ENCODE peak calls at places on chromosomes 13 and 19, in six cellular contexts. One of them, this sample, is unnamed.

GRCh38 chr13:35923347-35923746 is 207.8 kb downstream of the DCLK1 start:
- DNase-seq in stimulated activated CD8-positive, alpha-beta memory T cell treated with anti-CD3 and anti-CD28 coated beads, Interleukin-12 subunit alpha, Interleukin-12 subunit beta, amount 100 ng/mL, for 4 hours: no peak
- DNase-seq in pons: no peak
- DNase-seq in stimulated activated CD4-positive, alpha-beta T cell treated with anti-CD3 and anti-CD28 coated beads, Interleukin-4, amount 100 ng/mL, for 48 hours: no peak
- DNase-seq in prostate gland: no peak
- DNase-seq in neural crest cell: no peak
- DNase-seq in this sample: no peak

GRCh38 chr13:84137292-84137691 is 255.0 kb upstream of the SLITRK1 start:
- DNase-seq in stimulated activated CD8-positive, alpha-beta memory T cell treated with anti-CD3 and anti-CD28 coated beads, Interleukin-12 subunit alpha, Interleukin-12 subunit beta, amount 100 ng/mL, for 4 hours: no peak
- DNase-seq in pons: no peak
- DNase-seq in stimulated activated CD4-positive, alpha-beta T cell treated with anti-CD3 and anti-CD28 coated beads, Interleukin-4, amount 100 ng/mL, for 48 hours: peak; percentile 18
- DNase-seq in prostate gland: no peak
- DNase-seq in neural crest cell: no peak
- DNase-seq in this sample: peak; percentile 22

GRCh38 chr19:33473644-33474305 is 47.8 kb downstream of the PEPD start:
- DNase-seq in stimulated activated CD8-positive, alpha-beta memory T cell treated with anti-CD3 and anti-CD28 coated beads, Interleukin-12 subunit alpha, Interleukin-12 subunit beta, amount 100 ng/mL, for 4 hours: no peak
- DNase-seq in pons: no peak
- DNase-seq in stimulated activated CD4-positive, alpha-beta T cell treated with anti-CD3 and anti-CD28 coated beads, Interleukin-4, amount 100 ng/mL, for 48 hours: no peak
- DNase-seq in prostate gland: no peak
- DNase-seq in neural crest cell: no peak
- DNase-seq in this sample: no peak

GRCh38 chr19:29509456-29509855 is 16.3 kb upstream of the VSTM2B start:
- DNase-seq in stimulated activated CD8-positive, alpha-beta memory T cell treated with anti-CD3 and anti-CD28 coated beads, Interleukin-12 subunit alpha, Interleukin-12 subunit beta, amount 100 ng/mL, for 4 hours: no peak
- DNase-seq in pons: no peak
- DNase-seq in stimulated activated CD4-positive, alpha-beta T cell treated with anti-CD3 and anti-CD28 coated beads, Interleukin-4, amount 100 ng/mL, for 48 hours: no peak
- DNase-seq in prostate gland: no peak
- DNase-seq in neural crest cell: no peak
- DNase-seq in this sample: no peak

GRCh38 chr13:47326061-47326460 is 429.2 kb upstream of the HTR2A start:
- DNase-seq in stimulated activated CD8-positive, alpha-beta memory T cell treated with anti-CD3 and anti-CD28 coated beads, Interleukin-12 subunit alpha, Interleukin-12 subunit beta, amount 100 ng/mL, for 4 hours: no peak
- DNase-seq in pons: no peak
- DNase-seq in stimulated activated CD4-positive, alpha-beta T cell treated with anti-CD3 and anti-CD28 coated beads, Interleukin-4, amount 100 ng/mL, for 48 hours: no peak
- DNase-seq in prostate gland: no peak
- DNase-seq in neural crest cell: no peak
- DNase-seq in this sample: no peak

GRCh38 chr13:46679369-46680180 is 117.4 kb downstream of the ESD start:
- DNase-seq in stimulated activated CD8-positive, alpha-beta memory T cell treated with anti-CD3 and anti-CD28 coated beads, Interleukin-12 subunit alpha, Interleukin-12 subunit beta, amount 100 ng/mL, for 4 hours: no peak
- DNase-seq in pons: peak; percentile 42
- DNase-seq in stimulated activated CD4-positive, alpha-beta T cell treated with anti-CD3 and anti-CD28 coated beads, Interleukin-4, amount 100 ng/mL, for 48 hours: no peak
- DNase-seq in prostate gland: no peak
- DNase-seq in neural crest cell: no peak
- DNase-seq in this sample: no peak

GRCh38 chr13:46295531-46296464 is 84.1 kb downstream of the LRRC63 start:
- DNase-seq in stimulated activated CD8-positive, alpha-beta memory T cell treated with anti-CD3 and anti-CD28 coated beads, Interleukin-12 subunit alpha, Interleukin-12 subunit beta, amount 100 ng/mL, for 4 hours: peak; percentile 28
- DNase-seq in pons: peak; percentile 77
- DNase-seq in stimulated activated CD4-positive, alpha-beta T cell treated with anti-CD3 and anti-CD28 coated beads, Interleukin-4, amount 100 ng/mL, for 48 hours: peak; percentile 26
- DNase-seq in prostate gland: no peak
- DNase-seq in neural crest cell: no peak
- DNase-seq in this sample: no peak

GRCh38 chr13:95641961-95642621 is 2.4 kb downstream of the DZIP1 start:
- DNase-seq in stimulated activated CD8-positive, alpha-beta memory T cell treated with anti-CD3 and anti-CD28 coated beads, Interleukin-12 subunit alpha, Interleukin-12 subunit beta, amount 100 ng/mL, for 4 hours: no peak
- DNase-seq in pons: no peak
- DNase-seq in stimulated activated CD4-positive, alpha-beta T cell treated with anti-CD3 and anti-CD28 coated beads, Interleukin-4, amount 100 ng/mL, for 48 hours: no peak
- DNase-seq in prostate gland: no peak
- DNase-seq in neural crest cell: no peak
- DNase-seq in this sample: no peak

GRCh38 chr13:99414048-99414995 is 87.0 kb upstream of the TM9SF2 start:
- DNase-seq in stimulated activated CD8-positive, alpha-beta memory T cell treated with anti-CD3 and anti-CD28 coated beads, Interleukin-12 subunit alpha, Interleukin-12 subunit beta, amount 100 ng/mL, for 4 hours: no peak
- DNase-seq in pons: no peak
- DNase-seq in stimulated activated CD4-positive, alpha-beta T cell treated with anti-CD3 and anti-CD28 coated beads, Interleukin-4, amount 100 ng/mL, for 48 hours: no peak
- DNase-seq in prostate gland: no peak
- DNase-seq in neural crest cell: no peak
- DNase-seq in this sample: no peak

GRCh38 chr19:38063921-38064320 is 156.9 kb downstream of the SIPA1L3 start:
- DNase-seq in stimulated activated CD8-positive, alpha-beta memory T cell treated with anti-CD3 and anti-CD28 coated beads, Interleukin-12 subunit alpha, Interleukin-12 subunit beta, amount 100 ng/mL, for 4 hours: no peak
- DNase-seq in pons: no peak
- DNase-seq in stimulated activated CD4-positive, alpha-beta T cell treated with anti-CD3 and anti-CD28 coated beads, Interleukin-4, amount 100 ng/mL, for 48 hours: no peak
- DNase-seq in prostate gland: no peak
- DNase-seq in neural crest cell: no peak
- DNase-seq in this sample: no peak

GRCh38 chr19:14473073-14473790 is 1.9 kb downstream of the PTGER1 start:
- DNase-seq in stimulated activated CD8-positive, alpha-beta memory T cell treated with anti-CD3 and anti-CD28 coated beads, Interleukin-12 subunit alpha, Interleukin-12 subunit beta, amount 100 ng/mL, for 4 hours: no peak
- DNase-seq in pons: no peak
- DNase-seq in stimulated activated CD4-positive, alpha-beta T cell treated with anti-CD3 and anti-CD28 coated beads, Interleukin-4, amount 100 ng/mL, for 48 hours: no peak
- DNase-seq in prostate gland: no peak
- DNase-seq in neural crest cell: no peak
- DNase-seq in this sample: no peak

GRCh38 chr19:57302020-57302465 is 18.2 kb upstream of the ZNF543 start:
- DNase-seq in stimulated activated CD8-positive, alpha-beta memory T cell treated with anti-CD3 and anti-CD28 coated beads, Interleukin-12 subunit alpha, Interleukin-12 subunit beta, amount 100 ng/mL, for 4 hours: no peak
- DNase-seq in pons: no peak
- DNase-seq in stimulated activated CD4-positive, alpha-beta T cell treated with anti-CD3 and anti-CD28 coated beads, Interleukin-4, amount 100 ng/mL, for 48 hours: no peak
- DNase-seq in prostate gland: no peak
- DNase-seq in neural crest cell: no peak
- DNase-seq in this sample: peak; percentile 38

GRCh38 chr13:24709186-24709913 is 29.1 kb downstream of the ATP12A start:
- DNase-seq in stimulated activated CD8-positive, alpha-beta memory T cell treated with anti-CD3 and anti-CD28 coated beads, Interleukin-12 subunit alpha, Interleukin-12 subunit beta, amount 100 ng/mL, for 4 hours: no peak
- DNase-seq in pons: no peak
- DNase-seq in stimulated activated CD4-positive, alpha-beta T cell treated with anti-CD3 and anti-CD28 coated beads, Interleukin-4, amount 100 ng/mL, for 48 hours: peak; percentile 51
- DNase-seq in prostate gland: no peak
- DNase-seq in neural crest cell: no peak
- DNase-seq in this sample: peak; percentile 70

GRCh38 chr13:103471896-103472295 is 405.7 kb upstream of the SLC10A2 start:
- DNase-seq in stimulated activated CD8-positive, alpha-beta memory T cell treated with anti-CD3 and anti-CD28 coated beads, Interleukin-12 subunit alpha, Interleukin-12 subunit beta, amount 100 ng/mL, for 4 hours: no peak
- DNase-seq in pons: no peak
- DNase-seq in stimulated activated CD4-positive, alpha-beta T cell treated with anti-CD3 and anti-CD28 coated beads, Interleukin-4, amount 100 ng/mL, for 48 hours: no peak
- DNase-seq in prostate gland: no peak
- DNase-seq in neural crest cell: no peak
- DNase-seq in this sample: no peak

GRCh38 chr13:50645092-50645491 is 198.4 kb downstream of the DLEU7 start:
- DNase-seq in stimulated activated CD8-positive, alpha-beta memory T cell treated with anti-CD3 and anti-CD28 coated beads, Interleukin-12 subunit alpha, Interleukin-12 subunit beta, amount 100 ng/mL, for 4 hours: no peak
- DNase-seq in pons: no peak
- DNase-seq in stimulated activated CD4-positive, alpha-beta T cell treated with anti-CD3 and anti-CD28 coated beads, Interleukin-4, amount 100 ng/mL, for 48 hours: no peak
- DNase-seq in prostate gland: no peak
- DNase-seq in neural crest cell: no peak
- DNase-seq in this sample: no peak

This sample was measured in stimulated activated effector memory CD8-positive, alpha-beta T cell treated with anti-CD3 and anti-CD28 coated beads, Interleukin-12 subunit alpha, Interleukin-12 subunit beta, amount 100 ng/mL, for 72 hours.